ENCODE peak calls at places on chromosome 14, in six cellular contexts. X is AG09309, W is AG04449, E is upper lobe of right lung, B is IMR-90, P is BE2C. I is an unnamed sample.

GRCh38 chr14:33642641-33643342 is 308.1 kb downstream of the EGLN3 start:
- DNase-seq in X (no peak), W (no peak), E (no peak), B (no peak), P (no peak), I (no peak)

GRCh38 chr14:76232782-76233181 is 81.1 kb downstream of the GPATCH2L start:
- DNase-seq in X (no peak), W (no peak), E (no peak), B (no peak), P (no peak), I (no peak)

GRCh38 chr14:29262979-29263378 is 496.4 kb downstream of the FOXG1 start:
- DNase-seq in X (no peak), W (no peak), E (no peak), B (peak; percentile 20), P (no peak), I (no peak)

GRCh38 chr14:34211732-34212131 is 250.3 kb downstream of the SPTSSA start:
- DNase-seq in X (no peak), W (no peak), E (no peak), B (no peak), P (no peak), I (peak; percentile 47)

GRCh38 chr14:91888641-91889476 is 21.5 kb upstream of the TC2N start:
- DNase-seq in X (no peak), W (no peak), E (no peak), B (peak; percentile 51), P (no peak), I (no peak)

GRCh38 chr14:61188936-61189808 is 92.0 kb downstream of the TMEM30B start:
- DNase-seq in X (no peak), W (no peak), E (peak; percentile 79), B (peak; percentile 51), P (peak; percentile 59), I (no peak)

GRCh38 chr14:32702571-32702970 is 236.1 kb upstream of the NPAS3 start:
- DNase-seq in X (no peak), W (no peak), E (no peak), B (no peak), P (no peak), I (no peak)

GRCh38 chr14:36925094-36925493 is 247.3 kb downstream of the SLC25A21 start:
- DNase-seq in X (no peak), W (no peak), E (no peak), B (no peak), P (no peak), I (no peak)

GRCh38 chr14:102891556-102891955 is 30.9 kb upstream of the AMN start:
- DNase-seq in X (no peak), W (peak; percentile 12), E (no peak), B (peak; percentile 82), P (no peak), I (no peak)

GRCh38 chr14:54627718-54628345 is 60.9 kb downstream of the SAMD4A start:
- DNase-seq in X (no peak), W (no peak), E (no peak), B (peak; percentile 69), P (no peak), I (no peak)

GRCh38 chr14:94548131-94548998 is 12.9 kb upstream of the SERPINA4 start:
- DNase-seq in X (no peak), W (no peak), E (no peak), B (no peak), P (no peak), I (no peak)

GRCh38 chr14:79586401-79586800 is 624.9 kb downstream of the DIO2 start:
- DNase-seq in X (no peak), W (no peak), E (peak; percentile 76), B (no peak), P (no peak), I (no peak)

GRCh38 chr14:56342419-56342901 is 224.2 kb downstream of the PELI2 start:
- DNase-seq in X (peak; percentile 55), W (peak; percentile 63), E (no peak), B (peak; percentile 86), P (no peak), I (no peak)

GRCh38 chr14:102215071-102215470 is 75.4 kb downstream of the WDR20 start:
- DNase-seq in X (peak; percentile 56), W (no peak), E (peak; percentile 38), B (peak; percentile 84), P (no peak), I (peak; percentile 14)

GRCh38 chr14:52124791-52125661 is 56.2 kb upstream of the NID2 start:
- DNase-seq in X (peak; percentile 74), W (peak; percentile 42), E (no peak), B (peak; percentile 87), P (no peak), I (no peak)

GRCh38 chr14:63388766-63389431 is 70.2 kb upstream of the GPHB5 start:
- DNase-seq in X (peak; percentile 17), W (no peak), E (peak; percentile 75), B (peak; percentile 58), P (peak; percentile 69), I (peak; percentile 12)

GRCh38 chr14:23577710-23578392 is 739 bp downstream of the JPH4 start:
- DNase-seq in X (no peak), W (no peak), E (no peak), B (no peak), P (no peak), I (no peak)

GRCh38 chr14:93981874-93982683 is 5.7 kb upstream of the ASB2 start:
- DNase-seq in X (no peak), W (no peak), E (no peak), B (no peak), P (no peak), I (no peak)

GRCh38 chr14:28666961-28667360 is 99.6 kb upstream of the FOXG1 start:
- DNase-seq in X (no peak), W (no peak), E (no peak), B (no peak), P (no peak), I (no peak)

GRCh38 chr14:61765225-61765943 is 3.2 kb downstream of the SNAPC1 start:
- DNase-seq in X (no peak), W (no peak), E (no peak), B (no peak), P (no peak), I (no peak)

GRCh38 chr14:64763801-64764511 is 59.7 kb downstream of the PLEKHG3 start:
- DNase-seq in X (peak; percentile 17), W (peak; percentile 31), E (no peak), B (peak; percentile 55), P (peak; percentile 75), I (no peak)

GRCh38 chr14:64811676-64812075 is 68.0 kb downstream of the SPTB start:
- DNase-seq in X (no peak), W (no peak), E (no peak), B (no peak), P (no peak), I (no peak)

GRCh38 chr14:91070572-91070971 is 10.1 kb upstream of the RPS6KA5 start:
- DNase-seq in X (no peak), W (no peak), E (no peak), B (no peak), P (no peak), I (no peak)

GRCh38 chr14:50383618-50384225 is 13.0 kb downstream of the CDKL1 start:
- DNase-seq in X (no peak), W (no peak), E (no peak), B (no peak), P (no peak), I (no peak)

GRCh38 chr14:74566174-74567125 is 45.6 kb downstream of the LTBP2 start:
- DNase-seq in X (no peak), W (no peak), E (no peak), B (no peak), P (no peak), I (no peak)

GRCh38 chr14:61609143-61609851 is 86.0 kb upstream of the HIF1A start:
- DNase-seq in X (no peak), W (no peak), E (no peak), B (peak; percentile 66), P (peak; percentile 49), I (peak; percentile 45)

GRCh38 chr14:80188571-80188970 is 22.7 kb downstream of the DIO2 start:
- DNase-seq in X (no peak), W (no peak), E (no peak), B (no peak), P (no peak), I (no peak)

GRCh38 chr14:23697689-23698088 is 61.5 kb downstream of the DHRS2 start:
- DNase-seq in X (no peak), W (no peak), E (no peak), B (no peak), P (no peak), I (no peak)

GRCh38 chr14:50769893-50770500 is 61.0 kb downstream of the NIN start:
- DNase-seq in X (no peak), W (no peak), E (no peak), B (no peak), P (no peak), I (no peak)

GRCh38 chr14:104091927-104092771 is 6.6 kb downstream of the ASPG start:
- DNase-seq in X (no peak), W (no peak), E (peak; percentile 63), B (no peak), P (peak; percentile 7), I (no peak)

DNA sequence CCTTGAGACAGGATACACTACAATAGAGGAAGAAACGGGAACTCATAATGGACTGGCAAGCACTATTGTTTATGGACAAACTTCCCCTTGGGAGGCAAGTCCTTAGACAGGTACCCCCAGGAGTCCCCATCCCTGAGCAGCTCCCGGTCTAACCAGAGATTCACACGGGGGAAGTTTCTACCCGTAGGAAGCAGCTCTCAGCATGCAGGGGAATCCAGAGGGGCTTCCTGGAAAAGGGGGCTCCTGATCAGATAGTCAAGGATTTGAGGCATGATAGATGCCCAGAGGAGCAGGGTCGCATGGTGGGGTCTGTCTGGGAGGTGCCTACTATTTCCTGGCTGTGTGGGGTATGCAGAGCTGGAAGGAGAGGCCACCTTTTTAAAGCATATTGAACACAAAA is 282.4 kb upstream of the RTL1 start:
- DNase-seq in X (no peak), W (no peak), E (no peak), B (no peak), P (no peak), I (no peak)
- TF ChIP-seq CTCF in X (no peak), W (no peak), E (no peak), B (no peak), P (no peak), I (no peak)

GRCh38 chr14:95713596-95714371 is at the start of gene TCL1A:
- DNase-seq in X (no peak), W (no peak), E (no peak), B (no peak), P (no peak), I (no peak)
- TF ChIP-seq CTCF in X (no peak), W (no peak), E (no peak), B (no peak), P (no peak), I (no peak)

DNA sequence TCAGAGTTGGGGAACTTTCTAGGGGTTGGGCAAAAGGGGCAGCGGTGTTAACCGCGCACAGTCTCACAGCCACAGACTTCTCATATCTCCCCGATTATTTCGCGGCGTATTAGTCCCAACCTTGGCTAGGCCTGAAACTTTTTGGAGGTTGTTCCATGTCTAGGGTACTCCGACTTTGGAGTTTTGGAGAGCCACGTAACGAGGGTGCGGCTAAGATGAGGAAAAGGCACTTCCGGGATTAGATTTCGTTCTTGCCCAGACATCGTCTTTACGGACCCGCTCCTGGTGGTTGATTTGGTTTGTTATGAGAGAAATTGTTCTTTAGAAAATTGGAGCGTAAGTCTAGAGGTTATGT is 513 bp downstream of the CCNK start:
- DNase-seq in X (no peak), W (no peak), E (no peak), B (peak; percentile 39), P (no peak), I (no peak)
- TF ChIP-seq CTCF in X (no peak), W (no peak), E (no peak), B (no peak), P (no peak), I (no peak)

GRCh38 chr14:69325646-69326265 is 65.8 kb downstream of the GALNT16 start:
- DNase-seq in X (no peak), W (no peak), E (peak; percentile 25), B (no peak), P (no peak), I (no peak)
- TF ChIP-seq CTCF in X (no peak), W (no peak), E (no peak), B (peak; percentile 4), P (no peak), I (no peak)